ENCODE peak calls at places on chromosomes 7 and 10, in nine cellular contexts. One of them, this sample, is unnamed.

GRCh38 chr7:40599836-40600235 is 465.0 kb downstream of the SUGCT start:
- DNase-seq in heart left ventricle: no peak
- DNase-seq in tibial nerve: no peak
- DNase-seq in kidney: no peak
- DNase-seq in mammary epithelial cell: no peak
- DNase-seq in CD8-positive, alpha-beta memory T cell: no peak
- DNase-seq in GM12878: no peak
- DNase-seq in naive thymus-derived CD4-positive, alpha-beta T cell: no peak
- DNase-seq in breast epithelium: no peak
- DNase-seq in this sample: no peak

GRCh38 chr10:120161116-120161515 is 268.6 kb downstream of the SEC23IP start:
- DNase-seq in heart left ventricle: no peak
- DNase-seq in GM12878: peak; percentile 47
- DNase-seq in mammary epithelial cell: no peak
- DNase-seq in kidney: no peak
- DNase-seq in breast epithelium: no peak
- DNase-seq in naive thymus-derived CD4-positive, alpha-beta T cell: no peak
- DNase-seq in tibial nerve: no peak
- DNase-seq in CD8-positive, alpha-beta memory T cell: no peak
- DNase-seq in this sample: no peak

GRCh38 chr7:125126376-125126775 is 196.8 kb upstream of the POT1 start:
- DNase-seq in CD8-positive, alpha-beta memory T cell: no peak
- DNase-seq in mammary epithelial cell: no peak
- DNase-seq in naive thymus-derived CD4-positive, alpha-beta T cell: no peak
- DNase-seq in heart left ventricle: no peak
- DNase-seq in kidney: no peak
- DNase-seq in breast epithelium: no peak
- DNase-seq in tibial nerve: no peak
- DNase-seq in GM12878: no peak
- DNase-seq in this sample: no peak

GRCh38 chr7:26500749-26501352 is 209.2 kb downstream of the SNX10 start:
- DNase-seq in kidney: no peak
- DNase-seq in naive thymus-derived CD4-positive, alpha-beta T cell: no peak
- DNase-seq in breast epithelium: no peak
- DNase-seq in mammary epithelial cell: peak; percentile 27
- DNase-seq in CD8-positive, alpha-beta memory T cell: peak; percentile 5
- DNase-seq in GM12878: no peak
- DNase-seq in tibial nerve: no peak
- DNase-seq in heart left ventricle: no peak
- DNase-seq in this sample: no peak

GRCh38 chr7:325051-325798 is 35.3 kb downstream of the FOXL3 start:
- DNase-seq in heart left ventricle: peak; percentile 9
- DNase-seq in GM12878: no peak
- DNase-seq in kidney: peak; percentile 73
- DNase-seq in tibial nerve: no peak
- DNase-seq in breast epithelium: no peak
- DNase-seq in CD8-positive, alpha-beta memory T cell: no peak
- DNase-seq in mammary epithelial cell: no peak
- DNase-seq in naive thymus-derived CD4-positive, alpha-beta T cell: no peak
- DNase-seq in this sample: no peak

GRCh38 chr10:86759073-86759672 is 2.8 kb downstream of the BMPR1A start:
- DNase-seq in mammary epithelial cell: no peak
- DNase-seq in heart left ventricle: no peak
- DNase-seq in CD8-positive, alpha-beta memory T cell: no peak
- DNase-seq in breast epithelium: no peak
- DNase-seq in kidney: no peak
- DNase-seq in tibial nerve: no peak
- DNase-seq in naive thymus-derived CD4-positive, alpha-beta T cell: no peak
- DNase-seq in GM12878: no peak
- DNase-seq in this sample: no peak

GRCh38 chr10:88923525-88923924 is 29.0 kb downstream of the ACTA2 start:
- DNase-seq in heart left ventricle: no peak
- DNase-seq in GM12878: no peak
- DNase-seq in kidney: no peak
- DNase-seq in breast epithelium: no peak
- DNase-seq in naive thymus-derived CD4-positive, alpha-beta T cell: no peak
- DNase-seq in tibial nerve: no peak
- DNase-seq in CD8-positive, alpha-beta memory T cell: no peak
- DNase-seq in mammary epithelial cell: peak; percentile 42
- DNase-seq in this sample: no peak

GRCh38 chr10:110918269-110918632 is 729 bp downstream of the BBIP1 start:
- DNase-seq in GM12878: peak; percentile 63
- DNase-seq in naive thymus-derived CD4-positive, alpha-beta T cell: no peak
- DNase-seq in breast epithelium: peak; percentile 95
- DNase-seq in mammary epithelial cell: no peak
- DNase-seq in tibial nerve: peak; percentile 87
- DNase-seq in heart left ventricle: peak; percentile 98
- DNase-seq in kidney: no peak
- DNase-seq in CD8-positive, alpha-beta memory T cell: peak; percentile 78
- DNase-seq in this sample: peak; percentile 86

GRCh38 chr10:497898-498451 is 191.5 kb downstream of the DIP2C start:
- DNase-seq in GM12878: no peak
- DNase-seq in tibial nerve: no peak
- DNase-seq in kidney: no peak
- DNase-seq in CD8-positive, alpha-beta memory T cell: no peak
- DNase-seq in heart left ventricle: no peak
- DNase-seq in mammary epithelial cell: no peak
- DNase-seq in breast epithelium: no peak
- DNase-seq in naive thymus-derived CD4-positive, alpha-beta T cell: no peak
- DNase-seq in this sample: no peak

GRCh38 chr10:30188101-30188500 is 128.7 kb upstream of the JCAD start:
- DNase-seq in naive thymus-derived CD4-positive, alpha-beta T cell: no peak
- DNase-seq in CD8-positive, alpha-beta memory T cell: no peak
- DNase-seq in breast epithelium: no peak
- DNase-seq in tibial nerve: no peak
- DNase-seq in kidney: no peak
- DNase-seq in mammary epithelial cell: no peak
- DNase-seq in GM12878: no peak
- DNase-seq in heart left ventricle: no peak
- DNase-seq in this sample: no peak

DNA sequence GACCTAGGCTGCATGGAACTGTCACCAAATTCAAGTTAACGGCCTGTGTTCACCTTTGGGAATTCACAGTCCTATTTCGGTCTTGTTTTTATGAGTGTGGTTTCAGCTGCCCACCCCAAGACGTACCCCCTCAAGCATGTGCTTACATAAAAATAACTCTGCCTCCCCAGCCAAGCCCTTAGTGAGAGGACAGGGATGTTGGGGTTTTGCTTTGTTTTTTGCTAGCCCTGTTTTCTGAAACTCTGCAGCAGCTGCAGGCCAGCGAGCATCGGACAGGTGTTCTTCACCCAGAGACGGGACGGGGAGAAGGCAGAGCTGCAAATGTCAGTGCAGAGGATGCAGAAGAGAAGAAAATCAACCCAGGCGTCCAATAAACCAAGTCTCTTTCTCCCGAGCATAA is 13.5 kb downstream of the CHST15 start:
- DNase-seq in GM12878: no peak
- DNase-seq in kidney: no peak
- DNase-seq in breast epithelium: no peak
- DNase-seq in naive thymus-derived CD4-positive, alpha-beta T cell: no peak
- DNase-seq in CD8-positive, alpha-beta memory T cell: no peak
- DNase-seq in mammary epithelial cell: no peak
- DNase-seq in tibial nerve: no peak
- DNase-seq in heart left ventricle: no peak
- DNase-seq in this sample: no peak
- H3K27ac ChIP-seq in GM12878: no peak overlapping the region
- H3K27ac ChIP-seq in kidney: no peak overlapping the region
- H3K27ac ChIP-seq in breast epithelium: peak overlapping the region; percentile 41
- H3K27ac ChIP-seq in naive thymus-derived CD4-positive, alpha-beta T cell: no peak overlapping the region
- H3K27ac ChIP-seq in CD8-positive, alpha-beta memory T cell: no peak overlapping the region
- H3K27ac ChIP-seq in mammary epithelial cell: no peak overlapping the region
- H3K27ac ChIP-seq in tibial nerve: no peak overlapping the region
- H3K27ac ChIP-seq in heart left ventricle: no peak overlapping the region
- H3K27ac ChIP-seq in this sample: no peak overlapping the region

GRCh38 chr7:149207324-149208035 is 12.1 kb downstream of the ZNF282 start:
- DNase-seq in tibial nerve: no peak
- DNase-seq in kidney: peak; percentile 45
- DNase-seq in mammary epithelial cell: no peak
- DNase-seq in GM12878: no peak
- DNase-seq in CD8-positive, alpha-beta memory T cell: no peak
- DNase-seq in naive thymus-derived CD4-positive, alpha-beta T cell: no peak
- DNase-seq in breast epithelium: no peak
- DNase-seq in heart left ventricle: no peak
- DNase-seq in this sample: no peak
- H3K36me3 ChIP-seq in tibial nerve: peaks cover 28% of the 10 kb centered on the region
- H3K36me3 ChIP-seq in kidney: peaks cover 61% of the 10 kb centered on the region
- H3K36me3 ChIP-seq in mammary epithelial cell: peaks cover 51% of the 10 kb centered on the region
- H3K36me3 ChIP-seq in GM12878: peaks cover 32% of the 10 kb centered on the region
- H3K36me3 ChIP-seq in CD8-positive, alpha-beta memory T cell: peaks cover 45% of the 10 kb centered on the region
- H3K36me3 ChIP-seq in naive thymus-derived CD4-positive, alpha-beta T cell: peaks cover 74% of the 10 kb centered on the region
- H3K36me3 ChIP-seq in breast epithelium: no peaks in the 10 kb centered on the region
- H3K36me3 ChIP-seq in heart left ventricle: peaks cover 98% of the 10 kb centered on the region
- H3K36me3 ChIP-seq in this sample: peaks cover 40% of the 10 kb centered on the region

GRCh38 chr7:76359111-76359986 is 558 bp upstream of the YWHAG start:
- DNase-seq in tibial nerve: peak; percentile 94
- DNase-seq in kidney: peak; percentile 100
- DNase-seq in GM12878: peak; percentile 85
- DNase-seq in naive thymus-derived CD4-positive, alpha-beta T cell: peak; percentile 96
- DNase-seq in mammary epithelial cell: peak; percentile 96
- DNase-seq in CD8-positive, alpha-beta memory T cell: peak; percentile 95
- DNase-seq in breast epithelium: peak; percentile 97
- DNase-seq in heart left ventricle: peak; percentile 98
- DNase-seq in this sample: peak; percentile 95

GRCh38 chr7:76358478-76359110 is at the start of gene YWHAG:
- DNase-seq in GM12878: no peak
- DNase-seq in naive thymus-derived CD4-positive, alpha-beta T cell: peak; percentile 90
- DNase-seq in kidney: peak; percentile 97
- DNase-seq in breast epithelium: peak; percentile 83
- DNase-seq in tibial nerve: peak; percentile 84
- DNase-seq in heart left ventricle: peak; percentile 91
- DNase-seq in CD8-positive, alpha-beta memory T cell: peak; percentile 87
- DNase-seq in mammary epithelial cell: peak; percentile 85
- DNase-seq in this sample: peak; percentile 87

GRCh38 chr7:76369011-76369410 is 10.2 kb upstream of the YWHAG start:
- DNase-seq in GM12878: no peak
- DNase-seq in breast epithelium: no peak
- DNase-seq in heart left ventricle: no peak
- DNase-seq in naive thymus-derived CD4-positive, alpha-beta T cell: no peak
- DNase-seq in kidney: peak; percentile 29
- DNase-seq in mammary epithelial cell: peak; percentile 31
- DNase-seq in tibial nerve: no peak
- DNase-seq in CD8-positive, alpha-beta memory T cell: no peak
- DNase-seq in this sample: no peak

GRCh38 chr7:76368190-76368589 is 9.4 kb upstream of the YWHAG start:
- DNase-seq in GM12878: no peak
- DNase-seq in mammary epithelial cell: no peak
- DNase-seq in CD8-positive, alpha-beta memory T cell: no peak
- DNase-seq in naive thymus-derived CD4-positive, alpha-beta T cell: no peak
- DNase-seq in breast epithelium: no peak
- DNase-seq in heart left ventricle: no peak
- DNase-seq in kidney: peak; percentile 4
- DNase-seq in tibial nerve: no peak
- DNase-seq in this sample: no peak

DNA sequence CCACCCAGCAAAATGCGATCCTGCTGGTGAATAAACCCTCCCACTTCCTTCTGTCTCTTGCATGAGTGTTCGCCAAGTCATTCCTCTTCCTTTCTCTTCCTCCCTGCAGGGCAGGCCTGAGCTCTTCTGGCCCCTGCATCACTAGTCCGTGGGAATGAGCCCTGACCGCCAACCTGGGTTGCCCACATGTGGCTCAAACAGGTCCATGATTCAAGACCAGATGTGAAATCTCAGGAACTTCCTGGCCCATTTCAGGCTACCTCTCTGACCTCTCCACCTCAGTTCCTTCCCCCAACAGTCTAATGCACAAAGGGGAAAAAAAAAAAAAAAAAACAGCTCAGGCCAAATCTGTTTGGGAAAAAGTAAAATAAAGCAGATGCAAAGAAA is 5.4 kb upstream of the YWHAG start:
- DNase-seq in naive thymus-derived CD4-positive, alpha-beta T cell: no peak
- DNase-seq in mammary epithelial cell: peak; percentile 78
- DNase-seq in kidney: peak; percentile 69
- DNase-seq in tibial nerve: peak; percentile 26
- DNase-seq in breast epithelium: no peak
- DNase-seq in heart left ventricle: peak; percentile 47
- DNase-seq in CD8-positive, alpha-beta memory T cell: no peak
- DNase-seq in GM12878: no peak
- DNase-seq in this sample: no peak
- H3K4me3 ChIP-seq in naive thymus-derived CD4-positive, alpha-beta T cell: no peak overlapping the region
- H3K4me3 ChIP-seq in mammary epithelial cell: no peak overlapping the region
- H3K4me3 ChIP-seq in kidney: no peak overlapping the region
- H3K4me3 ChIP-seq in tibial nerve: no peak overlapping the region
- H3K4me3 ChIP-seq in breast epithelium: peak overlapping the region; percentile 8
- H3K4me3 ChIP-seq in heart left ventricle: peak overlapping the region; percentile 19
- H3K4me3 ChIP-seq in CD8-positive, alpha-beta memory T cell: no peak overlapping the region
- H3K4me3 ChIP-seq in GM12878: no peak overlapping the region
- H3K4me3 ChIP-seq in this sample: no peak overlapping the region

DNA sequence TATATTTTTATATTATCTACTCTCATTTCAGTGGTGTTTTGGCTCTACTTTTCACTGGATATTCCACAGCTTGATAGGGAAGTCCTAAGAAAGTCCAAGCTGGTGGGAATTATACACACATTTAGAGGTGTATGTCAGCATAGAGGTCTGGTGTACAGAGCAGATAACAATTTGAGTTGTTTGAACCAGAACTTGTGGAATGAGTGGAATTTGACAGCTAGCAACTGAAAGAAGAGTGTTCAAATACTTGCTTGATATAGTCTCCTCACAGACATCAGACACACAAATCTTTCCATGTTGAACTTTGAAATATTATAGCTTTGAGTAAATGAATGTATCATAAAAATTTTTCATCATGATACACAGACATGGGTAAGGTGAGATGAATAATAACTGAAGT is 91.3 kb downstream of the ABCA13 start:
- DNase-seq in heart left ventricle: no peak
- DNase-seq in mammary epithelial cell: no peak
- DNase-seq in tibial nerve: no peak
- DNase-seq in GM12878: no peak
- DNase-seq in breast epithelium: no peak
- DNase-seq in CD8-positive, alpha-beta memory T cell: no peak
- DNase-seq in naive thymus-derived CD4-positive, alpha-beta T cell: no peak
- DNase-seq in kidney: no peak
- DNase-seq in this sample: no peak
- H3K27ac ChIP-seq in heart left ventricle: no peak overlapping the region
- H3K27ac ChIP-seq in mammary epithelial cell: no peak overlapping the region
- H3K27ac ChIP-seq in tibial nerve: no peak overlapping the region
- H3K27ac ChIP-seq in GM12878: no peak overlapping the region
- H3K27ac ChIP-seq in breast epithelium: no peak overlapping the region
- H3K27ac ChIP-seq in CD8-positive, alpha-beta memory T cell: no peak overlapping the region
- H3K27ac ChIP-seq in naive thymus-derived CD4-positive, alpha-beta T cell: no peak overlapping the region
- H3K27ac ChIP-seq in kidney: no peak overlapping the region
- H3K27ac ChIP-seq in this sample: no peak overlapping the region

DNA sequence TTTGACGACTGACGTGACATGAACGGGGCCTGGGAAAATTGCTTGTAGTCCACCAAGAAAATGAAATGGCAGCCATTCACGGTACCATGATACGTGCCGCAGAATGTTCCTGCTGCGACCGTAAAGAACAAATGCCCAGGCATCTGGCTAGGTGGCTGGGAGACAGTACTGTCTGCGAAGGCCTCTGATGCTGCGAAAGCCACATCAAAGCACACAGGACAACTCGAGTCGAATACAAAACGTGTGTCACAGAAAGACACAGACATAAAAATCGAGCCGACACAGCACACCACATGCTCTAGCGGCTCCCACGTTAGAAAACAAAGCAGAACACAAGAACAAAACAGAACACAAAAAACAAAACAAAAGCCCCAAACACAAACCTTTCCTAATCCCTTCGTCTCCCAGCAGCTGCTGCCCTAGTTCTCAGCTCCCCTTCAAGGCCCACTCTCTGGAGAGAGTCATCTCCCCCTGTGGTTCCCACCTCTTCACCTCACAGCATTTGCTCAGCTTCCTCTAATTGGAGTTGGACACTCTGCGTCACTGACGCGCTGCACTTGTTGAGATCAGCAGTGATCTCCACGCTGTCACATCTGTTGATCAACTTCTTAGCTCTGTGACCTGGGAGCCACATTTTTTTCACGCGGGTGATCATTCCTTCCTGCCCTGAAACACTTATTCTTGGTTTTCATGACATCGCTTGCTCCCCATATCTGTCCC is 112.2 kb downstream of the CLEC2L start:
- DNase-seq in heart left ventricle: no peak
- DNase-seq in mammary epithelial cell: no peak
- DNase-seq in breast epithelium: no peak
- DNase-seq in CD8-positive, alpha-beta memory T cell: peak; percentile 84
- DNase-seq in GM12878: no peak
- DNase-seq in naive thymus-derived CD4-positive, alpha-beta T cell: peak; percentile 92
- DNase-seq in tibial nerve: no peak
- DNase-seq in kidney: no peak
- DNase-seq in this sample: peak; percentile 63
- H3K36me3 ChIP-seq in heart left ventricle: peaks cover 17% of the 10 kb centered on the region
- H3K36me3 ChIP-seq in mammary epithelial cell: no peaks in the 10 kb centered on the region
- H3K36me3 ChIP-seq in breast epithelium: peaks cover under 1% of the 10 kb centered on the region
- H3K36me3 ChIP-seq in CD8-positive, alpha-beta memory T cell: no peaks in the 10 kb centered on the region
- H3K36me3 ChIP-seq in GM12878: peaks cover 3% of the 10 kb centered on the region
- H3K36me3 ChIP-seq in naive thymus-derived CD4-positive, alpha-beta T cell: no peaks in the 10 kb centered on the region
- H3K36me3 ChIP-seq in tibial nerve: no peaks in the 10 kb centered on the region
- H3K36me3 ChIP-seq in kidney: peaks cover 8% of the 10 kb centered on the region
- H3K36me3 ChIP-seq in this sample: no peaks in the 10 kb centered on the region